ENCODE peak calls at places on chromosome 1, in five cellular contexts. L is body of pancreas, P is fibroblast of lung, R is cardiac muscle cell, Q is lower lobe of right lung. S is an unnamed sample.

GRCh38 chr1:79005945-79006344 is 585 bp downstream of the ADGRL4 start:
- DNase-seq in L (no peak), P (peak; percentile 69), R (no peak), Q (no peak), S (no peak)

GRCh38 chr1:187621961-187622360 is 793.2 kb downstream of the PLA2G4A start:
- DNase-seq in L (no peak), P (peak; percentile 56), R (no peak), Q (no peak), S (no peak)

GRCh38 chr1:27393641-27394281 is 1.3 kb downstream of the GPR3 start:
- DNase-seq in L (no peak), P (no peak), R (no peak), Q (no peak), S (no peak)

GRCh38 chr1:40777224-40777970 is 6.2 kb upstream of the KCNQ4 start:
- DNase-seq in L (no peak), P (no peak), R (no peak), Q (no peak), S (no peak)

GRCh38 chr1:75170981-75171380 is 36.8 kb downstream of the LHX8 start:
- DNase-seq in L (no peak), P (no peak), R (no peak), Q (no peak), S (no peak)

GRCh38 chr1:1020000-1020404 is at the start of gene AGRN:
- DNase-seq in L (peak; percentile 58), P (no peak), R (peak; percentile 69), Q (no peak), S (no peak)

GRCh38 chr1:204123376-204123775 is 28.5 kb downstream of the ETNK2 start:
- DNase-seq in L (no peak), P (no peak), R (no peak), Q (no peak), S (no peak)

GRCh38 chr1:210695041-210695440 is 366.3 kb downstream of the HHAT start:
- DNase-seq in L (no peak), P (peak; percentile 51), R (no peak), Q (no peak), S (no peak)

GRCh38 chr1:162276493-162276892 is 100.2 kb downstream of the SPATA46 start:
- DNase-seq in L (no peak), P (peak; percentile 31), R (peak; percentile 38), Q (no peak), S (no peak)

GRCh38 chr1:53683986-53684740 is 54.8 kb downstream of the GLIS1 start:
- DNase-seq in L (no peak), P (no peak), R (peak; percentile 41), Q (no peak), S (no peak)

GRCh38 chr1:216528816-216529215 is 105.6 kb upstream of the USH2A start:
- DNase-seq in L (no peak), P (no peak), R (no peak), Q (no peak), S (no peak)

GRCh38 chr1:224735159-224735558 is 119.0 kb downstream of the CNIH3 start:
- DNase-seq in L (no peak), P (no peak), R (no peak), Q (no peak), S (no peak)

GRCh38 chr1:201447911-201448871 is 20.8 kb downstream of the PHLDA3 start:
- DNase-seq in L (peak; percentile 79), P (peak; percentile 78), R (peak; percentile 80), Q (peak; percentile 86), S (peak; percentile 94)

GRCh38 chr1:163797816-163798215 is 476.1 kb downstream of the NUF2 start:
- DNase-seq in L (no peak), P (no peak), R (no peak), Q (no peak), S (no peak)

GRCh38 chr1:234135501-234135900 is 231.0 kb downstream of the SLC35F3 start:
- DNase-seq in L (no peak), P (no peak), R (no peak), Q (no peak), S (no peak)

GRCh38 chr1:152191260-152191659 is 32.2 kb upstream of the RPTN start:
- DNase-seq in L (no peak), P (no peak), R (no peak), Q (no peak), S (no peak)

GRCh38 chr1:195962051-195962450 is 646.2 kb downstream of the KCNT2 start:
- DNase-seq in L (no peak), P (no peak), R (no peak), Q (no peak), S (no peak)

GRCh38 chr1:202194328-202194648 is 689 bp downstream of the LGR6 start:
- DNase-seq in L (no peak), P (no peak), R (no peak), Q (peak; percentile 37), S (no peak)

GRCh38 chr1:17281775-17282181 is 26.2 kb upstream of the PADI4 start:
- DNase-seq in L (no peak), P (no peak), R (no peak), Q (no peak), S (no peak)

GRCh38 chr1:200346744-200347143 is 63.1 kb downstream of the ZNF281 start:
- DNase-seq in L (no peak), P (peak; percentile 75), R (no peak), Q (no peak), S (no peak)

GRCh38 chr1:242245255-242245654 is 246.4 kb upstream of the MAP1LC3C start:
- DNase-seq in L (no peak), P (no peak), R (no peak), Q (no peak), S (no peak)

GRCh38 chr1:169495050-169495740 is 9.5 kb upstream of the SLC19A2 start:
- DNase-seq in L (no peak), P (peak; percentile 33), R (no peak), Q (no peak), S (no peak)

GRCh38 chr1:3879787-3880428 is 20.2 kb downstream of the C1orf174 start:
- DNase-seq in L (no peak), P (no peak), R (no peak), Q (peak; percentile 19), S (no peak)

GRCh38 chr1:25522240-25522639 is 21.2 kb upstream of the LDLRAP1 start:
- DNase-seq in L (no peak), P (no peak), R (no peak), Q (no peak), S (no peak)

GRCh38 chr1:91804546-91805023 is 81.4 kb downstream of the TGFBR3 start:
- DNase-seq in L (no peak), P (peak; percentile 93), R (no peak), Q (no peak), S (no peak)

GRCh38 chr1:78229344-78229743 is 183.6 kb downstream of the GIPC2 start:
- DNase-seq in L (no peak), P (peak; percentile 66), R (no peak), Q (no peak), S (no peak)

GRCh38 chr1:110585426-110585825 is 20.7 kb downstream of the KCNA2 start:
- DNase-seq in L (no peak), P (no peak), R (no peak), Q (no peak), S (no peak)

GRCh38 chr1:110588486-110588885 is 17.7 kb downstream of the KCNA2 start:
- DNase-seq in L (no peak), P (no peak), R (no peak), Q (no peak), S (no peak)

GRCh38 chr1:110584045-110584444 is 22.1 kb downstream of the KCNA2 start:
- DNase-seq in L (peak; percentile 3), P (no peak), R (no peak), Q (no peak), S (no peak)

GRCh38 chr1:110588991-110589390 is 17.2 kb downstream of the KCNA2 start:
- DNase-seq in L (no peak), P (no peak), R (no peak), Q (no peak), S (no peak)

DNA sequence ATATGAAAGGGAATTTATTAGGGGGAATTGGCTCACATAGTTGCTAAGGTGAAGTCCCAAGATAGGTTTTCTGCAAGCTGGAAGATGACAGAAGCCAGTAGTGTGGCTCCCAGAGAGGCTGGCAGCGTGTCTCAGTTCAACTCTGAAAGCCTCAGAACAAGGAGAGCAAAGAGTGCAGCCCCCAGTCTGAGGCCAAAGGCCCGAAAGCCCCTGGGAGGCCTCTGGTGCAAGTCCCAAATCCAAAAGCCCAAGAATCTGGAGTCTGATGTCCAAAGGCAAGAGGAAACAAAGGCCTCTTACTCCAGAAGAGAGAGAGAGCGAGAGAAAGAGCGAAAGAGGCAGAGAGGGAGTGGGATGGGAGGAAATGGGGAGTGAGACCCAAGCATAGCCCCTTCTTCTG is 18.3 kb downstream of the KCNA2 start:
- DNase-seq in L (no peak), P (no peak), R (no peak), Q (no peak), S (no peak)
- H3K27me3 ChIP-seq in L (no peaks in the 10 kb centered on the region), P (no peaks in the 10 kb centered on the region), R (no peaks in the 10 kb centered on the region), Q (peaks cover 20% of the 10 kb centered on the region), S (no peaks in the 10 kb centered on the region)

DNA sequence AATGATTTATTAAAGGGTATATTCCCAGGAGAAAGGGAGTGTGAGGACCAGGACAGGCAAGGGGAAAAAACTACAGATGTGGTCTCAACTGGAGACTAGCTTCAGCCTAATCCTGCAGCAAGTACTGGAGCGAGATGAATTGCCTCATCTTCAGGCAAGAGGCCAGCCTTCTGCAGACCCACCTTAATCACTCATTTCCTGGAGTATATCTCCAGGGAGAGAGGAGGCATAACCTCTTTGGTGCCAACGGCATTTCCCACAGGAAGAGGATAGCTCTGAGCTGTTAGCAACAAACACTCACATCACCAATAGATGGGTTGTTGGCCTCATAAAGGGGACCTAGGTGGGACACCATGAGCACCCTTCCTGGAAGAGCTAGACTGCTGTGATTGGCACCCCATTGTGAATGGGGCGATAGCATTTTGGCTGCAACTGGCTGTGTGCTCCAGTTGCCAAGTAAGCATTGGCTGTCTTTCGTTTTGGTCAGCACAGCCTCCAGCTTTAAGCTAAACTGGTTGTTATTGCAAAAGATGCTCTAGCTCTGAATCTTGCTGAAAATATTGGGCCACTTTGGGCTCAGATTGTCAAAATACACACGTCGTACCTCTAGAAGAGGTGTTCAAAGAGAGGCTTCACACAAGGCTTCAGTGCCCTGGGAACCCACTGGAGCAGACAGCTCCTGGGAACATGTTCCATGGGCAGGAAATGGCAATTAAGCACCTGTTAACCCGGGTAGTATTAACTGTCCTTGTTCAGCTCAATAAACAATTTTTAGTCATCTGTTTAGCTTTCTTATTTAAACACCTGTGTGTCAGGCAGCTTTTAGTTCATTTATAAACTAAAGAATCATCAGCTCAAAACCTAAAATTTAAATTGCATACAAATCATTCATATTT is 314.8 kb upstream of the C1orf87 start:
- DNase-seq in L (no peak), P (peak; percentile 19), R (no peak), Q (no peak), S (no peak)
- H3K27me3 ChIP-seq in L (no peaks in the 10 kb centered on the region), P (no peaks in the 10 kb centered on the region), R (no peaks in the 10 kb centered on the region), Q (no peaks in the 10 kb centered on the region), S (no peaks in the 10 kb centered on the region)

DNA sequence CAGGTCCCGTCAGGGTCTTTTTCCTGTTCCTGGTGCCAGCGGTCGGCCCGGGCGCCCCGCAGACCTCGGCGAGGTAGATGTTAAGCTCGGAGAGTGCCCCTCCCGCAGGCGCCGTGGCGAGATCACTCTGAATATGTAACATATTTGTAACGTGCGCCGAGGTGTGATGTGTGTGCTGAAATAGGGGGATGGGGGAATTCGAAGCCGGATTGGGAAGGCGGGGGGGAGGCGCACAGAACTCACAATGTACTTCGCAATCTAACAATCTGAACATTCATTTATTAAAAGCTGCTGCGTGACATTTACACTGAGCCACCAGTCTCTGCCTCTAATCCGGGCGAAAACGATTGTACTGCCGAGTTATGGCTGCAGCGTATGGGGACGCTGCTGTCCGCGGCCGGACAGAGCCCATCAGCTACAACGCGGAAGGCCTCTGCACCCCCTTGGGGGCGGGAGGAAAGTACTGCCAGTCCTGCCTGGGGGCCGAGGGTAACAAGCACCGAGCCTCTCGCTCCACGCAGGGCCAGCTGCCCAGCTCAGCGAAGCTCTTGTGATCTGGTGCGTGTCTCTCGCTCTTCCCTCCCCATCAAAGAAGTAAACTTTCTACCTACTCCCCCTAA is 8.3 kb upstream of the BARHL2 start:
- DNase-seq in L (no peak), P (no peak), R (no peak), Q (no peak), S (no peak)
- H3K27me3 ChIP-seq in L (peaks cover 84% of the 10 kb centered on the region), P (peaks cover 85% of the 10 kb centered on the region), R (peaks cover 100% of the 10 kb centered on the region), Q (peaks cover 99% of the 10 kb centered on the region), S (peaks cover 100% of the 10 kb centered on the region)

GRCh38 chr1:186330758-186331157 is 44.3 kb downstream of the TPR start:
- DNase-seq in L (no peak), P (no peak), R (no peak), Q (no peak), S (peak; percentile 30)
- H3K27me3 ChIP-seq in L (no peaks in the 10 kb centered on the region), P (no peaks in the 10 kb centered on the region), R (no peaks in the 10 kb centered on the region), Q (no peaks in the 10 kb centered on the region), S (no peaks in the 10 kb centered on the region)

S was measured in NT2/D1.